ENCODE peak calls at places on chromosomes 5 and 9, in four cellular contexts. L, O, M and T are unnamed samples.

GRCh38 chr5:16733597-16733996 is 116.8 kb upstream of the RETREG1 start:
- DNase-seq in L (no peak), M (no peak), O (no peak), T (no peak)

GRCh38 chr9:110157812-110158629 is 49.9 kb downstream of the C9orf152 start:
- DNase-seq in O (no peak), L (no peak), M (peak; percentile 15), T (no peak)

GRCh38 chr5:81302596-81302995 is 1.2 kb downstream of the ZCCHC9 start:
- DNase-seq in M (no peak), O (no peak), L (no peak), T (no peak)

GRCh38 chr5:19853616-19854240 is 134.3 kb downstream of the CDH18 start:
- DNase-seq in O (no peak), L (no peak), M (no peak), T (no peak)

GRCh38 chr9:76310991-76311390 is 83.2 kb downstream of the RFK start:
- DNase-seq in M (no peak), O (no peak), L (no peak), T (no peak)

GRCh38 chr9:138037140-138037539 is 159.6 kb downstream of the CACNA1B start:
- DNase-seq in M (no peak), L (no peak), O (no peak), T (no peak)

GRCh38 chr5:50958852-50959457 is 292.5 kb downstream of the PARP8 start:
- DNase-seq in L (peak; percentile 38), O (no peak), M (no peak), T (peak; percentile 19)

GRCh38 chr9:106927916-106928315 is 65.0 kb downstream of the ZNF462 start:
- DNase-seq in M (no peak), L (no peak), O (no peak), T (no peak)

GRCh38 chr9:130368631-130369103 is 76.1 kb upstream of the ASS1 start:
- DNase-seq in O (no peak), L (no peak), M (no peak), T (no peak)

GRCh38 chr5:74296685-74297084 is 343.8 kb downstream of the ENC1 start:
- DNase-seq in M (no peak), L (no peak), O (no peak), T (no peak)

GRCh38 chr9:98991981-98992884 is 48.5 kb downstream of the COL15A1 start:
- DNase-seq in M (no peak), O (no peak), L (no peak), T (no peak)

GRCh38 chr9:115262952-115263351 is 145.0 kb upstream of the TNC start:
- DNase-seq in M (no peak), O (no peak), L (no peak), T (no peak)

GRCh38 chr5:104146652-104147051 is 584.1 kb upstream of the NUDT12 start:
- DNase-seq in M (no peak), O (no peak), L (no peak), T (no peak)

GRCh38 chr5:129631946-129632345 is 115.9 kb upstream of the MINAR2 start:
- DNase-seq in M (no peak), O (no peak), L (no peak), T (no peak)

GRCh38 chr5:168432903-168433302 is 53.4 kb upstream of the RARS1 start:
- DNase-seq in L (no peak), O (no peak), M (no peak), T (no peak)

GRCh38 chr5:59600998-59601397 is 292.5 kb downstream of the PDE4D start:
- DNase-seq in M (no peak), O (no peak), L (no peak), T (no peak)

GRCh38 chr5:180611140-180611850 is 20.0 kb upstream of the SCGB3A1 start:
- DNase-seq in L (no peak), M (no peak), O (no peak), T (no peak)

GRCh38 chr5:25094219-25094618 is 449.4 kb upstream of the CDH10 start:
- DNase-seq in M (no peak), O (no peak), L (no peak), T (no peak)